ENCODE peak calls at places on chromosomes 6 and 20, in seven cellular contexts. D is IMR-90, J is mesendoderm, O is H1, L is mesenchymal stem cell, Q is H9, G is trophoblast cell. I is an unnamed sample.
A peak's percentile ranks its signal among the peaks of the same experiment; 100 is the strongest.

GRCh38 chr6:155041781-155042279 is 46.7 kb downstream of the TIAM2 start:
- DNase-seq in G (no peak), D (no peak), L (no peak), Q (no peak), J (no peak), O (no peak), I (no peak)

GRCh38 chr6:134138226-134138975 is 86.0 kb upstream of the SLC2A12 start:
- DNase-seq in O (no peak), D (peak; percentile 55), J (no peak), L (no peak), Q (no peak), G (no peak), I (no peak)

GRCh38 chr6:8329592-8329991 is 105.8 kb downstream of the SLC35B3 start:
- DNase-seq in J (no peak), O (no peak), G (no peak), L (no peak), Q (no peak), D (no peak), I (peak; percentile 26)

GRCh38 chr20:32975698-32976674 is 28.2 kb downstream of the SUN5 start:
- DNase-seq in Q (peak; percentile 32), G (peak; percentile 8), O (no peak), D (no peak), J (peak; percentile 92), L (no peak), I (no peak)

GRCh38 chr6:33279971-33280511 is 3.1 kb downstream of the B3GALT4 start:
- DNase-seq in D (peak; percentile 64), G (peak; percentile 49), J (peak; percentile 98), O (peak; percentile 64), L (peak; percentile 85), Q (peak; percentile 89), I (no peak)

GRCh38 chr20:46040902-46041535 is 12.0 kb downstream of the SLC12A5 start:
- DNase-seq in O (no peak), J (peak; percentile 73), D (peak; percentile 26), G (peak; percentile 14), L (peak; percentile 45), Q (peak; percentile 79), I (peak; percentile 76)

GRCh38 chr6:158231551-158232444 is 63.6 kb downstream of the GTF2H5 start:
- DNase-seq in D (peak; percentile 58), Q (peak; percentile 69), L (peak; percentile 75), J (peak; percentile 72), G (peak; percentile 58), O (no peak), I (peak; percentile 68)

GRCh38 chr20:58721951-58722371 is 29.4 kb downstream of the NPEPL1 start:
- DNase-seq in J (no peak), G (no peak), Q (peak; percentile 19), D (no peak), O (no peak), L (no peak), I (no peak)

GRCh38 chr6:131811510-131811909 is 3.7 kb downstream of the ENPP1 start:
- DNase-seq in G (no peak), L (no peak), J (peak; percentile 46), O (no peak), D (no peak), Q (no peak), I (no peak)

GRCh38 chr6:41714556-41715273 is 20.7 kb downstream of the TFEB start:
- DNase-seq in J (no peak), G (no peak), Q (no peak), O (no peak), L (no peak), D (no peak), I (no peak)

GRCh38 chr6:41713650-41714291 is 21.6 kb downstream of the TFEB start:
- DNase-seq in Q (no peak), J (no peak), G (no peak), O (no peak), L (no peak), D (no peak), I (no peak)

GRCh38 chr6:41715779-41716515 is 19.5 kb downstream of the TFEB start:
- DNase-seq in J (no peak), G (no peak), L (no peak), D (no peak), O (no peak), Q (no peak), I (no peak)

GRCh38 chr6:41718828-41719227 is 16.6 kb downstream of the TFEB start:
- DNase-seq in G (no peak), J (no peak), L (no peak), Q (no peak), O (no peak), D (no peak), I (no peak)

GRCh38 chr6:41716516-41717446 is 18.6 kb downstream of the TFEB start:
- DNase-seq in Q (no peak), L (peak; percentile 63), O (no peak), G (no peak), J (no peak), D (no peak), I (no peak)
- H3K23ac ChIP-seq in Q (no peak overlapping the region), L (peak overlapping the region; percentile 2), O (no peak overlapping the region), G (no peak overlapping the region), J (no peak overlapping the region), D (no peak overlapping the region), I (peak overlapping the region; percentile 58)

GRCh38 chr6:89836637-89837222 is 7.0 kb downstream of the CASP8AP2 start:
- DNase-seq in O (no peak), D (no peak), Q (no peak), G (no peak), J (no peak), L (no peak), I (no peak)

GRCh38 chr6:89840538-89840937 is 10.9 kb downstream of the CASP8AP2 start:
- DNase-seq in G (no peak), O (no peak), Q (no peak), J (no peak), L (no peak), D (peak; percentile 41), I (no peak)

GRCh38 chr6:89843070-89843469 is 13.4 kb downstream of the CASP8AP2 start:
- DNase-seq in G (no peak), J (no peak), L (peak; percentile 56), O (no peak), Q (no peak), D (peak; percentile 34), I (no peak)

GRCh38 chr6:89842228-89842627 is 12.5 kb downstream of the CASP8AP2 start:
- DNase-seq in O (no peak), Q (no peak), J (no peak), D (peak; percentile 42), L (peak; percentile 45), G (no peak), I (no peak)
- H3K23ac ChIP-seq in O (no peak overlapping the region), Q (no peak overlapping the region), J (no peak overlapping the region), D (no peak overlapping the region), L (no peak overlapping the region), G (no peak overlapping the region), I (no peak overlapping the region)

DNA sequence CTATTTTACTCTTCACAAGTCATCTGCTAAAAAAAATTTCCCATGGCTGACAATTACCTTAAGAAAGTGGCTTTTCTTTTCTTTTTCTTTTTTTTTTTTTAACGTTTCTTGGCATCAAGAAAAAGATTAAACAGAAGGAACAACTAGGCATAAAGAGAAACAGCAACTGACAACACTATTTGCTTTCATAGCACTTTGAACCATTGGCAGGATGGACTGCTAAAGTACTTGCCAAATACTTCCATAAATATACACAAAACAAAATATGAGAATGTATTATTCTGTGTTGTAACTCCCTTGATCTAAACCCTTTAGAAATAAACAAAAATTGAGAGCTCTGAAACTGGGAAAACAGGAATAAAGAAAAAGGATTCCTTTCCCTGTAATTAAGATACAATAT is 20.0 kb upstream of the PLN start:
- DNase-seq in D (no peak), O (no peak), G (no peak), J (no peak), Q (no peak), L (no peak), I (no peak)
- H3K23ac ChIP-seq in D (no peak overlapping the region), O (no peak overlapping the region), G (no peak overlapping the region), J (no peak overlapping the region), Q (no peak overlapping the region), L (no peak overlapping the region), I (no peak overlapping the region)

DNA sequence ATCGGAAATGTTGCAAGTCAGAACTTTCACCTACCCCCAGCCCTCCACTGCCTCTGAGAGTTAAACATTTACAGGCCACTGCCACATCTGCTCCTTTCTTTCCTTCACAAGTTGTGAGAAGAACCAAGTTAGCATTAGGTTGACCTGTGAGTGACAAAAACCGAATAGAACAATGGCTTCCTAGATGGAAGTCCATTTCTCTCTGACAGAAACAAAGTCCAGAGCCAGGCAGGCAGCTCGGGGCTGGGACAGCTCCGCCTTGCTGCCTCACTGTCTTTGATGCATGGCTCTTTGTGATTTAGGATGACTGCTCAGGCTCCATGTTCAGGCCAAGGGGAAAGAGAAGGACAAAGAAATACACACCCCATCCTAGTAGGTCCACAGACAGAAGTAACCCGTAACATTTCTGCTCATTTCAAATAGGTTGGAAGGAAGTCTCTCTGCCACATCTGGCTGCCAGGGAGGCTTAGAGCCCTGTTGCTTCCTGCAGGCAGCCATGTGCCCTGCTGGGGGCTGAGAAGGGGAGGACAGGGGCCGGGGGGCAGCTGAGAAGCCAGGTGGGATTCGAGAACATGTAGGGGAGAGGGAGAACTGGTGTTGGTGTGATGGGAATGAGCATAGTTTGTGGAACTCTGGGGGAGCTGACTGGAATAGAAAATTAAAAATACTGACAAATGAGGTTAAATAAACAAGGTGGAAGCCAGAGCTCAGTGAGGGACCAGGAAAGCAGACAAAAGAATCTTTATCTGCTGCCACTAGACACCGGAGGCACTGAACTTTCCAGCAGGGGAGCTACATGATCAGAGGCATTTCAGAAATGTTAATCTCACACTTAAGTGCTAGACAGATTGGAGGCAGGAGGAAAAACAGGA is 19.5 kb upstream of the IER3 start:
- DNase-seq in J (peak; percentile 97), D (peak; percentile 54), L (peak; percentile 41), Q (peak; percentile 59), G (peak; percentile 41), O (no peak), I (no peak)
- H3K23ac ChIP-seq in J (peak overlapping the region; percentile 34), D (peak overlapping the region; percentile 8), L (no peak overlapping the region), Q (no peak overlapping the region), G (no peak overlapping the region), O (no peak overlapping the region), I (peak overlapping the region; percentile 60)

I was measured in neuronal stem cell.